ENCODE peak calls at places on chromosomes 4 and X, in nine cellular contexts. B, G, J, Q, H, X, O, C and U are unnamed samples.

GRCh38 chr4:75142850-75143249 is 209.9 kb downstream of the PARM1 start:
- DNase-seq in B (no peak), G (no peak), J (no peak), Q (no peak), H (no peak), X (peak; percentile 71), O (no peak), C (no peak), U (no peak)

GRCh38 chr4:151455212-151455611 is 46.2 kb downstream of the FHIP1A start:
- DNase-seq in B (no peak), G (no peak), J (no peak), Q (no peak), H (no peak), X (no peak), O (no peak), C (no peak), U (no peak)

GRCh38 chr4:89245459-89245858 is 62.1 kb downstream of the GPRIN3 start:
- DNase-seq in B (no peak), G (no peak), J (no peak), Q (no peak), H (no peak), X (no peak), O (no peak), C (no peak), U (no peak)

GRCh38 chrX:153969904-153970397 is 1.7 kb downstream of the HCFC1 start:
- DNase-seq in B (no peak), G (no peak), J (no peak), Q (no peak), H (peak; percentile 65), X (peak; percentile 42), O (no peak), C (no peak), U (no peak)

GRCh38 chrX:154490021-154490413 is 412 bp downstream of the SLC10A3 start:
- DNase-seq in B (no peak), G (no peak), J (no peak), Q (no peak), H (peak; percentile 26), X (peak; percentile 81), O (no peak), C (peak; percentile 38), U (no peak)

GRCh38 chrX:38796926-38797325 is 4.3 kb upstream of the MID1IP1 start:
- DNase-seq in B (no peak), G (no peak), J (no peak), Q (no peak), H (no peak), X (no peak), O (no peak), C (no peak), U (no peak)

GRCh38 chrX:49187526-49187925 is 1.4 kb upstream of the PRICKLE3 start:
- DNase-seq in B (no peak), G (no peak), J (no peak), Q (no peak), H (no peak), X (no peak), O (no peak), C (no peak), U (no peak)

GRCh38 chr4:57077550-57078311 is 32.5 kb downstream of the IGFBP7 start:
- DNase-seq in B (no peak), G (no peak), J (no peak), Q (no peak), H (no peak), X (peak; percentile 61), O (no peak), C (peak; percentile 69), U (no peak)

GRCh38 chr4:23033796-23034195 is 341.1 kb downstream of the GBA3 start:
- DNase-seq in B (no peak), G (no peak), J (no peak), Q (no peak), H (no peak), X (peak; percentile 60), O (no peak), C (no peak), U (no peak)

GRCh38 chr4:152968806-152969394 is 32.8 kb downstream of the FHDC1 start:
- DNase-seq in B (no peak), G (no peak), J (no peak), Q (no peak), H (no peak), X (peak; percentile 72), O (no peak), C (no peak), U (no peak)

GRCh38 chr4:87196927-87197326 is 23.5 kb downstream of the KLHL8 start:
- DNase-seq in B (no peak), G (no peak), J (no peak), Q (no peak), H (no peak), X (no peak), O (no peak), C (no peak), U (no peak)

GRCh38 chrX:39653656-39654055 is 444.1 kb downstream of the BCOR start:
- DNase-seq in B (no peak), G (no peak), J (no peak), Q (no peak), H (no peak), X (no peak), O (no peak), C (no peak), U (peak; percentile 1)

GRCh38 chr4:38365748-38366310 is 298.2 kb upstream of the KLF3 start:
- DNase-seq in B (no peak), G (no peak), J (no peak), Q (no peak), H (peak; percentile 61), X (no peak), O (no peak), C (no peak), U (no peak)

GRCh38 chrX:153903238-153903980 is 1.1 kb upstream of the AVPR2 start:
- DNase-seq in B (no peak), G (no peak), J (no peak), Q (no peak), H (no peak), X (no peak), O (no peak), C (no peak), U (no peak)

GRCh38 chr4:158760866-158761265 is 8.0 kb upstream of the FNIP2 start:
- DNase-seq in B (no peak), G (no peak), J (no peak), Q (no peak), H (no peak), X (peak; percentile 67), O (no peak), C (no peak), U (no peak)

GRCh38 chr4:58113083-58113482 is 1002.9 kb upstream of the IGFBP7 start:
- DNase-seq in B (no peak), G (no peak), J (no peak), Q (no peak), H (no peak), X (no peak), O (no peak), C (no peak), U (no peak)

GRCh38 chrX:104189862-104190261 is 23.6 kb downstream of the FAM199X start:
- DNase-seq in B (no peak), G (no peak), J (no peak), Q (no peak), H (no peak), X (no peak), O (no peak), C (no peak), U (no peak)

GRCh38 chr4:20356565-20356964 is 104.9 kb downstream of the SLIT2 start:
- DNase-seq in B (no peak), G (no peak), J (no peak), Q (no peak), H (peak; percentile 87), X (peak; percentile 58), O (no peak), C (no peak), U (no peak)

GRCh38 chr4:91681544-91681943 is 622.2 kb upstream of the GRID2 start:
- DNase-seq in B (no peak), G (no peak), J (no peak), Q (no peak), H (no peak), X (no peak), O (no peak), C (no peak), U (no peak)

GRCh38 chr4:105170703-105171102 is 24.0 kb downstream of the TET2 start:
- DNase-seq in B (no peak), G (no peak), J (no peak), Q (no peak), H (no peak), X (no peak), O (no peak), C (no peak), U (no peak)

GRCh38 chr4:8607603-8608481 is 15.3 kb downstream of the CPZ start:
- DNase-seq in B (peak; percentile 56), G (no peak), J (no peak), Q (no peak), H (peak; percentile 1), X (no peak), O (peak; percentile 23), C (no peak), U (no peak)

GRCh38 chr4:141912831-141913230 is 276.4 kb downstream of the IL15 start:
- DNase-seq in B (peak; percentile 43), G (no peak), J (no peak), Q (no peak), H (peak; percentile 81), X (no peak), O (no peak), C (no peak), U (no peak)

GRCh38 chr4:52748432-52748831 is 2.8 kb downstream of the ERVMER34-1 start:
- DNase-seq in B (no peak), G (no peak), J (no peak), Q (no peak), H (no peak), X (no peak), O (no peak), C (no peak), U (no peak)